ENCODE peak calls at places on chromosomes 11 and 22, in eight cellular contexts. One of them, this sample, is unnamed.

GRCh38 chr22:47695176-47695575 is 932.7 kb downstream of the TBC1D22A start:
- DNase-seq in brain microvascular endothelial cell: no peak
- DNase-seq in GM06990: peak
- DNase-seq in chondrocyte: no peak
- DNase-seq in WTC11: no peak
- DNase-seq in right atrium auricular region: peak
- DNase-seq in PC-3: no peak
- DNase-seq in Calu3: no peak
- DNase-seq in this sample: no peak

GRCh38 chr11:61926235-61926634 is 8.9 kb upstream of the RAB3IL1 start:
- DNase-seq in Calu3: no peak
- DNase-seq in PC-3: no peak
- DNase-seq in right atrium auricular region: no peak
- DNase-seq in GM06990: no peak
- DNase-seq in WTC11: no peak
- DNase-seq in chondrocyte: no peak
- DNase-seq in brain microvascular endothelial cell: no peak
- DNase-seq in this sample: no peak

GRCh38 chr22:17706451-17706900 is 67.8 kb downstream of the BID start:
- DNase-seq in Calu3: peak
- DNase-seq in chondrocyte: no peak
- DNase-seq in right atrium auricular region: no peak
- DNase-seq in WTC11: no peak
- DNase-seq in PC-3: peak
- DNase-seq in brain microvascular endothelial cell: peak
- DNase-seq in GM06990: peak
- DNase-seq in this sample: no peak

GRCh38 chr11:6925636-6926207 is 504 bp upstream of the ZNF215 start:
- DNase-seq in GM06990: no peak
- DNase-seq in right atrium auricular region: no peak
- DNase-seq in brain microvascular endothelial cell: no peak
- DNase-seq in WTC11: no peak
- DNase-seq in PC-3: peak
- DNase-seq in chondrocyte: no peak
- DNase-seq in Calu3: no peak
- DNase-seq in this sample: no peak

GRCh38 chr11:130527648-130528300 is 79.3 kb downstream of the ADAMTS15 start:
- DNase-seq in WTC11: no peak
- DNase-seq in chondrocyte: no peak
- DNase-seq in PC-3: peak
- DNase-seq in right atrium auricular region: peak
- DNase-seq in GM06990: no peak
- DNase-seq in Calu3: no peak
- DNase-seq in brain microvascular endothelial cell: peak
- DNase-seq in this sample: no peak

GRCh38 chr11:12376259-12376971 is 956 bp upstream of the PARVA start:
- DNase-seq in GM06990: no peak
- DNase-seq in Calu3: no peak
- DNase-seq in chondrocyte: no peak
- DNase-seq in brain microvascular endothelial cell: peak
- DNase-seq in WTC11: no peak
- DNase-seq in PC-3: no peak
- DNase-seq in right atrium auricular region: peak
- DNase-seq in this sample: no peak

GRCh38 chr11:99645934-99646333 is 625.2 kb downstream of the CNTN5 start:
- DNase-seq in GM06990: no peak
- DNase-seq in WTC11: no peak
- DNase-seq in chondrocyte: no peak
- DNase-seq in Calu3: no peak
- DNase-seq in brain microvascular endothelial cell: no peak
- DNase-seq in PC-3: no peak
- DNase-seq in right atrium auricular region: no peak
- DNase-seq in this sample: no peak

GRCh38 chr11:9206496-9206895 is 58.7 kb downstream of the DENND5A start:
- DNase-seq in right atrium auricular region: no peak
- DNase-seq in WTC11: no peak
- DNase-seq in Calu3: no peak
- DNase-seq in PC-3: no peak
- DNase-seq in brain microvascular endothelial cell: peak
- DNase-seq in chondrocyte: no peak
- DNase-seq in GM06990: no peak
- DNase-seq in this sample: no peak

GRCh38 chr22:35766654-35767580 is 49.2 kb downstream of the APOL5 start:
- DNase-seq in brain microvascular endothelial cell: no peak
- DNase-seq in chondrocyte: no peak
- DNase-seq in Calu3: no peak
- DNase-seq in WTC11: no peak
- DNase-seq in GM06990: no peak
- DNase-seq in right atrium auricular region: no peak
- DNase-seq in PC-3: peak
- DNase-seq in this sample: no peak

GRCh38 chr22:48885919-48886305 is 941.8 kb downstream of the BRD1 start:
- DNase-seq in WTC11: no peak
- DNase-seq in Calu3: no peak
- DNase-seq in right atrium auricular region: no peak
- DNase-seq in GM06990: no peak
- DNase-seq in chondrocyte: peak
- DNase-seq in brain microvascular endothelial cell: no peak
- DNase-seq in PC-3: no peak
- DNase-seq in this sample: no peak

GRCh38 chr22:43845981-43846380 is 16.3 kb downstream of the SULT4A1 start:
- DNase-seq in WTC11: no peak
- DNase-seq in PC-3: no peak
- DNase-seq in Calu3: no peak
- DNase-seq in GM06990: no peak
- DNase-seq in chondrocyte: peak
- DNase-seq in right atrium auricular region: no peak
- DNase-seq in brain microvascular endothelial cell: no peak
- DNase-seq in this sample: no peak

GRCh38 chr11:17972987-17973386 is 39.9 kb downstream of the SERGEF start:
- DNase-seq in PC-3: peak
- DNase-seq in right atrium auricular region: no peak
- DNase-seq in GM06990: no peak
- DNase-seq in Calu3: peak
- DNase-seq in chondrocyte: no peak
- DNase-seq in WTC11: peak
- DNase-seq in brain microvascular endothelial cell: peak
- DNase-seq in this sample: no peak

GRCh38 chr11:1691878-1692707 is 4.9 kb upstream of the KRTAP5-6 start:
- DNase-seq in PC-3: no peak
- DNase-seq in chondrocyte: no peak
- DNase-seq in right atrium auricular region: no peak
- DNase-seq in Calu3: no peak
- DNase-seq in WTC11: no peak
- DNase-seq in GM06990: no peak
- DNase-seq in brain microvascular endothelial cell: no peak
- DNase-seq in this sample: no peak

GRCh38 chr11:35308157-35308556 is 111.2 kb downstream of the SLC1A2 start:
- DNase-seq in chondrocyte: no peak
- DNase-seq in Calu3: no peak
- DNase-seq in WTC11: no peak
- DNase-seq in right atrium auricular region: no peak
- DNase-seq in PC-3: no peak
- DNase-seq in GM06990: no peak
- DNase-seq in brain microvascular endothelial cell: no peak
- DNase-seq in this sample: no peak

GRCh38 chr11:71080239-71081097 is 171.9 kb downstream of the SHANK2 start:
- DNase-seq in brain microvascular endothelial cell: peak
- DNase-seq in GM06990: no peak
- DNase-seq in WTC11: peak
- DNase-seq in PC-3: peak
- DNase-seq in chondrocyte: peak
- DNase-seq in right atrium auricular region: no peak
- DNase-seq in Calu3: peak
- DNase-seq in this sample: no peak

GRCh38 chr11:10314199-10315072 is 9.6 kb downstream of the ADM start:
- DNase-seq in GM06990: peak
- DNase-seq in PC-3: peak
- DNase-seq in brain microvascular endothelial cell: peak
- DNase-seq in Calu3: no peak
- DNase-seq in WTC11: no peak
- DNase-seq in chondrocyte: no peak
- DNase-seq in right atrium auricular region: no peak
- DNase-seq in this sample: no peak

GRCh38 chr11:10413268-10413667 is 41.8 kb upstream of the AMPD3 start:
- DNase-seq in brain microvascular endothelial cell: peak
- DNase-seq in WTC11: no peak
- DNase-seq in GM06990: peak
- DNase-seq in chondrocyte: no peak
- DNase-seq in PC-3: peak
- DNase-seq in Calu3: peak
- DNase-seq in right atrium auricular region: peak
- DNase-seq in this sample: no peak

GRCh38 chr11:88281317-88281712 is 56.2 kb downstream of the CTSC start:
- DNase-seq in chondrocyte: no peak
- DNase-seq in GM06990: no peak
- DNase-seq in right atrium auricular region: no peak
- DNase-seq in PC-3: peak
- DNase-seq in Calu3: peak
- DNase-seq in WTC11: no peak
- DNase-seq in brain microvascular endothelial cell: no peak
- DNase-seq in this sample: no peak
- TF ChIP-seq CTCF in chondrocyte: no peak
- TF ChIP-seq CTCF in GM06990: peak
- TF ChIP-seq CTCF in right atrium auricular region: peak
- TF ChIP-seq CTCF in PC-3: peak
- TF ChIP-seq CTCF in Calu3: no peak
- TF ChIP-seq CTCF in WTC11: no peak
- TF ChIP-seq CTCF in brain microvascular endothelial cell: peak
- TF ChIP-seq CTCF in this sample: no peak

DNA sequence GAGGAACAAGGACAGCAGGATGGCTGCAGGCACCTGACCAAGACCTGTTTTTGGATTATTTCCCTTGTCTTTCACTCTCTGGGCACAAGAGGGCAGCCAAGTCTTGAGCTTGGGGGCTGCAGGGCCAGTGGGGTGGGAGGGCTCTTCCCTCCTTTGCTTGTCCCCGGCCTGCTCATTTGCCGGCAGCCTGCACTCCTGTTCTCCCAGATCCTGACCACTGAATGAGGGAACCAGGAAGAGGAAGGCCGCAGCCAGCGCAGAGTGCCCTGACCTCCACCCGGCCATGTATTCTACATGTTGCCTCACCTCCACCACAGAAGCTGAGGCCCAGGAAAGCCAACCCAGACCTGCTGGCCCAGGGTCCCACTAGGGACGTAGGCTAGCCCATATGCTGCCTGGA is 15.5 kb upstream of the NNMT start:
- DNase-seq in GM06990: no peak
- DNase-seq in Calu3: peak
- DNase-seq in right atrium auricular region: no peak
- DNase-seq in WTC11: peak
- DNase-seq in chondrocyte: no peak
- DNase-seq in PC-3: peak
- DNase-seq in brain microvascular endothelial cell: peak
- DNase-seq in this sample: no peak
- TF ChIP-seq CTCF in GM06990: peak
- TF ChIP-seq CTCF in Calu3: peak
- TF ChIP-seq CTCF in right atrium auricular region: peak
- TF ChIP-seq CTCF in WTC11: peak
- TF ChIP-seq CTCF in chondrocyte: peak
- TF ChIP-seq CTCF in PC-3: peak
- TF ChIP-seq CTCF in brain microvascular endothelial cell: peak
- TF ChIP-seq CTCF in this sample: no peak

DNA sequence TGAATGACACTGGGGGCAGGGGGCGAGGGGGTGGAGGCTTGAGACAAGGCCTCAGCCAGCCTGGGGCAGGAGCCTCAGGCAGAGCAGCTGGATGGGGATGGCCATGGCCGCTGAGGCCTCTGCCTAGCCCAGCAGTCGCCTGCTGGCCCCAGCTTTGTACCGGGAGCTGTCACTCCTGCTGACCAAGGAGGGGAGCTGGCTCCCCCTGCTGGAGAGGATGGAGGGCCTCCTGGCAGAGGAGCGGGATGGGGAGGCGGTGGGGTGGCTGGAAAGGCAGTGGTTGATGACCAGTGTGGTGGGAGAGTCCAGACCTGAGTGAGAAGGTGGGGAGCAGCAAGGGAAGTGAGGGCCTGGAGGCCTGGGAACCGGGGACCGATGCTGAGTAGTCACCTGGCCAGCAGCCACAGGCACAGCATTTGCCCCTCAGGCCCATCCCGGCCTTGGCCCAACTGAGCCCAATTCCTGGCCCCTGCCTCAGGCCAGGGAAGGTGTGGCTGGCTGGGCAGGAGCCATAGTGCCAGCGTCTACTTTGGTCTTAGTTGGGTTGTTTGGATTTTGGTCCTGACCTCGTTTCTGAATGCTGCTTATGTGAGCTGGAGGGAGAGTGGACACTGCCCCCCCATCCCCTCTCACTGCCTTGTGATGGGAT is 6.0 kb upstream of the SUSD2 start:
- DNase-seq in right atrium auricular region: peak
- DNase-seq in WTC11: peak
- DNase-seq in brain microvascular endothelial cell: peak
- DNase-seq in PC-3: peak
- DNase-seq in chondrocyte: no peak
- DNase-seq in GM06990: peak
- DNase-seq in Calu3: peak
- DNase-seq in this sample: peak
- TF ChIP-seq CTCF in right atrium auricular region: peak
- TF ChIP-seq CTCF in WTC11: peak
- TF ChIP-seq CTCF in brain microvascular endothelial cell: peak
- TF ChIP-seq CTCF in PC-3: peak
- TF ChIP-seq CTCF in chondrocyte: peak
- TF ChIP-seq CTCF in GM06990: peak
- TF ChIP-seq CTCF in Calu3: peak
- TF ChIP-seq CTCF in this sample: peak

GRCh38 chr11:115993613-115994012 is 489.4 kb upstream of the CADM1 start:
- DNase-seq in GM06990: no peak
- DNase-seq in right atrium auricular region: no peak
- DNase-seq in WTC11: no peak
- DNase-seq in brain microvascular endothelial cell: no peak
- DNase-seq in chondrocyte: no peak
- DNase-seq in PC-3: no peak
- DNase-seq in Calu3: no peak
- DNase-seq in this sample: no peak

GRCh38 chr11:115984228-115984627 is 480.0 kb upstream of the CADM1 start:
- DNase-seq in GM06990: no peak
- DNase-seq in right atrium auricular region: no peak
- DNase-seq in brain microvascular endothelial cell: no peak
- DNase-seq in Calu3: no peak
- DNase-seq in PC-3: no peak
- DNase-seq in chondrocyte: no peak
- DNase-seq in WTC11: no peak
- DNase-seq in this sample: no peak

GRCh38 chr11:115985896-115986295 is 481.7 kb upstream of the CADM1 start:
- DNase-seq in Calu3: no peak
- DNase-seq in WTC11: no peak
- DNase-seq in right atrium auricular region: no peak
- DNase-seq in brain microvascular endothelial cell: no peak
- DNase-seq in chondrocyte: no peak
- DNase-seq in GM06990: no peak
- DNase-seq in PC-3: no peak
- DNase-seq in this sample: no peak

GRCh38 chr11:115990004-115990447 is 485.8 kb upstream of the CADM1 start:
- DNase-seq in Calu3: no peak
- DNase-seq in chondrocyte: no peak
- DNase-seq in WTC11: peak
- DNase-seq in brain microvascular endothelial cell: no peak
- DNase-seq in GM06990: peak
- DNase-seq in PC-3: no peak
- DNase-seq in right atrium auricular region: no peak
- DNase-seq in this sample: no peak
- TF ChIP-seq CTCF in Calu3: no peak
- TF ChIP-seq CTCF in chondrocyte: peak
- TF ChIP-seq CTCF in WTC11: peak
- TF ChIP-seq CTCF in brain microvascular endothelial cell: peak
- TF ChIP-seq CTCF in GM06990: peak
- TF ChIP-seq CTCF in PC-3: peak
- TF ChIP-seq CTCF in right atrium auricular region: peak
- TF ChIP-seq CTCF in this sample: no peak

GRCh38 chr11:101439488-101439887 is 144.3 kb downstream of the TRPC6 start:
- DNase-seq in right atrium auricular region: no peak
- DNase-seq in brain microvascular endothelial cell: no peak
- DNase-seq in WTC11: no peak
- DNase-seq in chondrocyte: no peak
- DNase-seq in GM06990: no peak
- DNase-seq in PC-3: peak
- DNase-seq in Calu3: no peak
- DNase-seq in this sample: no peak
- TF ChIP-seq CTCF in right atrium auricular region: no peak
- TF ChIP-seq CTCF in brain microvascular endothelial cell: peak
- TF ChIP-seq CTCF in WTC11: no peak
- TF ChIP-seq CTCF in chondrocyte: no peak
- TF ChIP-seq CTCF in GM06990: peak
- TF ChIP-seq CTCF in PC-3: peak
- TF ChIP-seq CTCF in Calu3: no peak
- TF ChIP-seq CTCF in this sample: no peak